ENCODE peak calls at places on chromosomes 4 and X, in four cellular contexts. J, R, G and Q are unnamed samples.

GRCh38 chr4:181319629-181320028 is 923.6 kb upstream of the TENM3 start:
- DNase-seq in R (no peak), J (no peak), G (no peak), Q (no peak)

GRCh38 chrX:39258331-39258730 is 457.1 kb downstream of the MID1IP1 start:
- DNase-seq in J (no peak), G (no peak), R (no peak), Q (no peak)

GRCh38 chr4:118749347-118749988 is 64.3 kb downstream of the METTL14 start:
- DNase-seq in G (no peak), R (peak; percentile 30), J (no peak), Q (no peak)

GRCh38 chrX:17669458-17669857 is 67.8 kb upstream of the SCML1 start:
- DNase-seq in G (no peak), R (no peak), J (no peak), Q (no peak)

GRCh38 chr4:68951078-68951805 is at the start of gene UGT2A3:
- DNase-seq in R (no peak), J (no peak), G (peak; percentile 23), Q (peak; percentile 99)

GRCh38 chr4:102342404-102343074 is 2.7 kb downstream of the SLC39A8 start:
- DNase-seq in J (no peak), G (no peak), R (no peak), Q (no peak)

GRCh38 chr4:48403358-48403757 is 62.0 kb downstream of the SLAIN2 start:
- DNase-seq in J (no peak), G (no peak), R (no peak), Q (no peak)

GRCh38 chr4:167452922-167453321 is 218.6 kb upstream of the SPOCK3 start:
- DNase-seq in J (no peak), G (no peak), R (peak; percentile 22), Q (no peak)

GRCh38 chrX:68196939-68197791 is 236.1 kb downstream of the OPHN1 start:
- DNase-seq in J (peak; percentile 40), G (no peak), R (peak; percentile 58), Q (peak; percentile 31)

GRCh38 chrX:56813318-56813837 is 84.3 kb downstream of the NBDY start:
- DNase-seq in G (no peak), J (no peak), R (no peak), Q (no peak)

GRCh38 chr4:112765317-112765989 is 128.5 kb downstream of the LARP7 start:
- DNase-seq in R (peak; percentile 71), J (no peak), G (peak; percentile 7), Q (peak; percentile 52)

GRCh38 chr4:64306255-64306565 is 103.0 kb downstream of the TECRL start:
- DNase-seq in G (no peak), R (no peak), J (no peak), Q (no peak)

GRCh38 chrX:46704767-46705386 is 54.0 kb downstream of the SLC9A7 start:
- DNase-seq in R (no peak), G (peak; percentile 83), J (no peak), Q (no peak)

GRCh38 chr4:170374770-170375169 is 285.0 kb upstream of the AADAT start:
- DNase-seq in G (no peak), R (peak; percentile 24), J (peak; percentile 1), Q (peak; percentile 39)

GRCh38 chr4:11769425-11769824 is 340.7 kb upstream of the HS3ST1 start:
- DNase-seq in G (no peak), J (no peak), R (no peak), Q (no peak)

GRCh38 chr4:10084651-10085320 is 31.8 kb downstream of the WDR1 start:
- DNase-seq in R (peak; percentile 14), G (no peak), J (no peak), Q (no peak)

GRCh38 chrX:103017542-103017941 is 46.4 kb downstream of the BEX1 start:
- DNase-seq in G (no peak), R (no peak), J (no peak), Q (no peak)

GRCh38 chrX:41064028-41064427 is 21.2 kb upstream of the USP9X start:
- DNase-seq in R (no peak), J (no peak), G (no peak), Q (no peak)

GRCh38 chr4:2066011-2066551 is 7.0 kb downstream of the NAT8L start:
- DNase-seq in R (peak; percentile 46), G (no peak), J (no peak), Q (no peak)

GRCh38 chr4:188201851-188202250 is 62.6 kb downstream of the TRIML1 start:
- DNase-seq in R (no peak), J (no peak), G (no peak), Q (no peak)

GRCh38 chr4:3168029-3168428 is 80.9 kb upstream of the MSANTD1 start:
- DNase-seq in R (peak; percentile 10), J (no peak), G (peak; percentile 8), Q (no peak)

GRCh38 chr4:24102621-24103020 is 212.8 kb upstream of the PPARGC1A start:
- DNase-seq in J (no peak), G (no peak), R (no peak), Q (no peak)

GRCh38 chr4:104860227-104861123 is 286.2 kb upstream of the TET2 start:
- DNase-seq in R (peak; percentile 57), J (peak; percentile 33), G (peak; percentile 72), Q (peak; percentile 62)

GRCh38 chrX:16661495-16661894 is 11.5 kb downstream of the S100G start:
- DNase-seq in R (no peak), G (no peak), J (no peak), Q (no peak)

GRCh38 chr4:101183658-101184373 is 163.5 kb downstream of the PPP3CA start:
- DNase-seq in R (no peak), J (no peak), G (no peak), Q (no peak)

DNA sequence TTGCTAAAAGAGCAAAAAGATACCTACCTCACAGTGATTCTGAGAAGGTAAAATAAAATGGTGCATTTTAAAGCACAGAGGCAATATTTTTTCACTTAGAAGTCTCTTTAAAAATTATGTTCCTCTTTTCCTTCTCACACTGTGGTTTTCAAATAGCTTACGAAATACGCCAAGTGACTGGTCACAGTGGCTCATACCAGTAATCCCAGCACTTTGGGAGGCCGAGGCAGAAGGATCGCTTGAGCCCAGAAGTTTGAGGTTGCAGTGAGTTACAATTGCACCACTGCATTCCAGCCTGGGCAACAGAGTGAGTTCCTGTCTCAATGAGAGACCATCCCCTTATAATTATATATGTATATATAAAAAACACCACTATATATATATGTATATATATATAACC is 372.6 kb downstream of the FBXO8 start:
- DNase-seq in G (no peak), J (no peak), R (no peak), Q (no peak)
- TF ChIP-seq REST in G (no peak), J (no peak), R (no peak), Q (no peak)

GRCh38 chrX:97683256-97683655 is 799.5 kb downstream of the RPA4 start:
- DNase-seq in G (no peak), R (no peak), J (no peak), Q (no peak)

GRCh38 chrX:97685753-97686152 is 802.0 kb downstream of the RPA4 start:
- DNase-seq in G (no peak), J (peak; percentile 9), R (peak; percentile 41), Q (peak; percentile 11)
- TF ChIP-seq PBX3 in G (no peak), J (no peak), R (no peak), Q (no peak)

GRCh38 chr4:20474119-20474518 is 222.4 kb downstream of the SLIT2 start:
- DNase-seq in J (no peak), R (no peak), G (no peak), Q (no peak)
- TF ChIP-seq REST in J (peak; percentile 76), R (peak; percentile 96), G (peak; percentile 80), Q (peak; percentile 18)

GRCh38 chr4:37685211-37685725 is 908 bp downstream of the RELL1 start:
- DNase-seq in J (peak; percentile 10), R (no peak), G (no peak), Q (no peak)

GRCh38 chr4:37684154-37684553 is 2.0 kb downstream of the RELL1 start:
- DNase-seq in R (no peak), J (no peak), G (no peak), Q (no peak)

GRCh38 chr4:37686373-37687174 is at the start of gene RELL1:
- DNase-seq in G (peak; percentile 97), J (peak; percentile 79), R (peak; percentile 97), Q (peak; percentile 96)

GRCh38 chr4:37687175-37687525 is 974 bp upstream of the RELL1 start:
- DNase-seq in J (no peak), R (no peak), G (no peak), Q (no peak)

DNA sequence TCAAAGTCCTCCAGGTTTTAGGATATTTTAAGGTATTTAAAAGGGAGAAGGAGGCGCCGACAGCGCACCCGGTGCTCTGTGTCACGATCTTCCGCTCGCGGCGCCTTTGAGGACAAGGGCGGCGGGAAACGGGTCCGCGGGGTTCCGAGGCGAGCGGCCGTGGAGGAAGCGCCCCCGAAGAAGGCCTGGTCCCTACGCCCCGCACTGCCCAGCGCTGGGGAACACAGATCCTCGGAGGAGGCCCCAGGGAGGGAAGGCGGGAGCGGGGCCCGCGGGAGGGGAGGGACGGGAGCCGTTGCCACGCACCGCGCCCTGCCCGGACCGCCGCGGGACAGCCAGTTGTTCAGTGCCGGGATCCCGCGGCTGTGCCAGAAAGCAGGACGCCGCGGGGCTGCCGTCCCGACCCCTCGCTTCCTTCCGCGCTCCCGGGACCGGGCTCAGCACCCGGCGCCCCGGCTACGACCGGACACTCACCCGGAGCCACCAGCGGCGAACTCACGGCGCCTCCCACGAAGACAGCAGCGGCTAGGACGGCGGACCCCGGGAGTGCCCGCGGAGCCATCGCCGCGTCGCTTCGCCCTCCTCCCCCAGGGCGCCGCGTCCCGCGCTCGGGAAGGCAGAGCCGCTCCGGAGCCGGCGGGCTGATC is 327 bp downstream of the RELL1 start:
- DNase-seq in J (peak; percentile 21), G (no peak), R (peak; percentile 76), Q (no peak)
- TF ChIP-seq PBX3 in J (no peak), G (no peak), R (no peak), Q (no peak)

GRCh38 chr4:164056426-164057142 is 562.1 kb downstream of the TMA16 start:
- DNase-seq in J (no peak), G (no peak), R (no peak), Q (no peak)
- TF ChIP-seq REST in J (no peak), G (no peak), R (no peak), Q (no peak)